ENCODE peak calls at places on chromosome 11, in four cellular contexts. One of them, this sample, is unnamed.

GRCh38 chr11:117868815-117869642 is 7.4 kb downstream of the FXYD6 start:
- DNase-seq in fibroblast of lung: no peak
- DNase-seq in adrenal gland: no peak
- DNase-seq in A549: no peak
- DNase-seq in this sample: no peak

GRCh38 chr11:35084817-35085424 is 54.0 kb upstream of the CD44 start:
- DNase-seq in fibroblast of lung: no peak
- DNase-seq in adrenal gland: no peak
- DNase-seq in A549: no peak
- DNase-seq in this sample: no peak

GRCh38 chr11:38163526-38163925 is 1565.5 kb upstream of the RAG2 start:
- DNase-seq in fibroblast of lung: no peak
- DNase-seq in adrenal gland: no peak
- DNase-seq in A549: no peak
- DNase-seq in this sample: no peak

GRCh38 chr11:96306933-96307747 is 35.9 kb downstream of the MAML2 start:
- DNase-seq in fibroblast of lung: peak; percentile 99
- DNase-seq in adrenal gland: peak; percentile 94
- DNase-seq in A549: peak; percentile 67
- DNase-seq in this sample: peak; percentile 97

GRCh38 chr11:31865606-31866300 is 54.6 kb upstream of the PAX6 start:
- DNase-seq in fibroblast of lung: no peak
- DNase-seq in adrenal gland: no peak
- DNase-seq in A549: no peak
- DNase-seq in this sample: no peak

GRCh38 chr11:34432822-34433221 is 5.9 kb upstream of the CAT start:
- DNase-seq in fibroblast of lung: no peak
- DNase-seq in adrenal gland: no peak
- DNase-seq in A549: no peak
- DNase-seq in this sample: no peak

GRCh38 chr11:46422588-46422987 is 31.0 kb upstream of the CHRM4 start:
- DNase-seq in fibroblast of lung: no peak
- DNase-seq in adrenal gland: no peak
- DNase-seq in A549: no peak
- DNase-seq in this sample: no peak

GRCh38 chr11:75465701-75466531 is 32.9 kb upstream of the KLHL35 start:
- DNase-seq in fibroblast of lung: peak; percentile 70
- DNase-seq in adrenal gland: no peak
- DNase-seq in A549: no peak
- DNase-seq in this sample: no peak

GRCh38 chr11:267491-267994 is 10.7 kb upstream of the NLRP6 start:
- DNase-seq in fibroblast of lung: no peak
- DNase-seq in adrenal gland: peak; percentile 49
- DNase-seq in A549: peak; percentile 35
- DNase-seq in this sample: no peak

GRCh38 chr11:120545813-120546212 is 34.3 kb downstream of the GRIK4 start:
- DNase-seq in fibroblast of lung: no peak
- DNase-seq in adrenal gland: no peak
- DNase-seq in A549: no peak
- DNase-seq in this sample: no peak

GRCh38 chr11:118886681-118887111 is 3.0 kb downstream of the CXCR5 start:
- DNase-seq in fibroblast of lung: no peak
- DNase-seq in adrenal gland: no peak
- DNase-seq in A549: no peak
- DNase-seq in this sample: no peak

GRCh38 chr11:65987336-65987735 is 14.6 kb downstream of the EIF1AD start:
- DNase-seq in fibroblast of lung: no peak
- DNase-seq in adrenal gland: no peak
- DNase-seq in A549: no peak
- DNase-seq in this sample: no peak

GRCh38 chr11:67409781-67410368 is 5.6 kb upstream of the CARNS1 start:
- DNase-seq in fibroblast of lung: no peak
- DNase-seq in adrenal gland: no peak
- DNase-seq in A549: no peak
- DNase-seq in this sample: no peak

GRCh38 chr11:32472226-32472625 is 36.9 kb upstream of the WT1 start:
- DNase-seq in fibroblast of lung: no peak
- DNase-seq in adrenal gland: no peak
- DNase-seq in A549: no peak
- DNase-seq in this sample: no peak

GRCh38 chr11:114284021-114284420 is 12.2 kb upstream of the NNMT start:
- DNase-seq in fibroblast of lung: no peak
- DNase-seq in adrenal gland: no peak
- DNase-seq in A549: no peak
- DNase-seq in this sample: no peak

GRCh38 chr11:92765965-92766371 is 203.5 kb upstream of the MTNR1B start:
- DNase-seq in fibroblast of lung: peak; percentile 56
- DNase-seq in adrenal gland: peak; percentile 41
- DNase-seq in A549: no peak
- DNase-seq in this sample: no peak

GRCh38 chr11:68941324-68942089 is 37.8 kb downstream of the IGHMBP2 start:
- DNase-seq in fibroblast of lung: no peak
- DNase-seq in adrenal gland: no peak
- DNase-seq in A549: no peak
- DNase-seq in this sample: no peak

GRCh38 chr11:69297225-69297925 is 3.4 kb downstream of the MYEOV start:
- DNase-seq in fibroblast of lung: peak; percentile 100
- DNase-seq in adrenal gland: peak; percentile 96
- DNase-seq in A549: peak; percentile 93
- DNase-seq in this sample: peak; percentile 97

GRCh38 chr11:126753990-126754389 is 246.6 kb downstream of the KIRREL3 start:
- DNase-seq in fibroblast of lung: no peak
- DNase-seq in adrenal gland: no peak
- DNase-seq in A549: no peak
- DNase-seq in this sample: no peak

GRCh38 chr11:83235825-83236224 is 42.3 kb downstream of the ANKRD42 start:
- DNase-seq in fibroblast of lung: peak; percentile 40
- DNase-seq in adrenal gland: no peak
- DNase-seq in A549: no peak
- DNase-seq in this sample: no peak

GRCh38 chr11:35337136-35337918 is 82.0 kb downstream of the SLC1A2 start:
- DNase-seq in fibroblast of lung: peak; percentile 99
- DNase-seq in adrenal gland: no peak
- DNase-seq in A549: peak; percentile 95
- DNase-seq in this sample: peak; percentile 97

GRCh38 chr11:96390403-96390830 is 604 bp downstream of the JRKL start:
- DNase-seq in fibroblast of lung: peak; percentile 39
- DNase-seq in adrenal gland: peak; percentile 14
- DNase-seq in A549: peak; percentile 7
- DNase-seq in this sample: no peak

GRCh38 chr11:109140857-109141515 is 281.0 kb upstream of the C11orf87 start:
- DNase-seq in fibroblast of lung: no peak
- DNase-seq in adrenal gland: no peak
- DNase-seq in A549: no peak
- DNase-seq in this sample: no peak

GRCh38 chr11:121932646-121933185 is 183.3 kb downstream of the BLID start:
- DNase-seq in fibroblast of lung: peak; percentile 32
- DNase-seq in adrenal gland: no peak
- DNase-seq in A549: no peak
- DNase-seq in this sample: no peak

GRCh38 chr11:8867856-8868705 is 42.9 kb upstream of the AKIP1 start:
- DNase-seq in fibroblast of lung: peak; percentile 68
- DNase-seq in adrenal gland: no peak
- DNase-seq in A549: no peak
- DNase-seq in this sample: no peak

GRCh38 chr11:67648140-67648795 is 2.3 kb downstream of the ACY3 start:
- DNase-seq in fibroblast of lung: no peak
- DNase-seq in adrenal gland: no peak
- DNase-seq in A549: peak; percentile 59
- DNase-seq in this sample: no peak

GRCh38 chr11:74493816-74494630 is 499 bp upstream of the LIPT2 start:
- DNase-seq in fibroblast of lung: no peak
- DNase-seq in adrenal gland: no peak
- DNase-seq in A549: no peak
- DNase-seq in this sample: peak; percentile 23

DNA sequence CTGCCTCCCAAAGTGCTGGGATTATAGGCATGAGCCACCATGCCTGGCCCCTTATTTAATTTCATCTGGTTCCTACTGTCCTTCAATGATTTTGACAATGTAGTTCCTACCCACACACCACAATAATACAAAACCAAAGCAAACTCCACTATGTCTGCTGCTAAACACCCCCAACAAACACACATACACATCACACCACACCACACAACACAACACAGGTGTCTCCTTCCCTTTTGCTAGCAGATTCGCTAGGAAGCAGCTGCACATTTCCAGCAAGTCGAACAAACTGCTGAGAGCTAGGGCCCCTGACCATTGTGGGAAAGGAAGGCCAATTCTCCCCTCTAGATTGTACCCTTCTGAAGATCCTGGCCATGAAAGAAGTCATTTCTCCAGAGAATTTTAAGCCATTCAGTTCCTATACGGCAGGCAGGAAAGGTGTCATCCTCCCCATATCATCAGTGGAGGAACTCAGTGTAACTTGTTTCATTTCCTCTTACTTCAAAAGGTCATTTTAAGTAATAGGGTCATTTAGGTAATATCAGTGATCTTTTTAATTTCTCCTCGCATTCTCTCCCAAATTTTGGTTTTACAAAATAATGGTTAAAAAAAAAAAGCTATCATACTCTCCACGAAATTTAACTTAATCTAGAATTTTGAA is 18.5 kb downstream of the NUMA1 start:
- DNase-seq in fibroblast of lung: no peak
- DNase-seq in adrenal gland: no peak
- DNase-seq in A549: no peak
- DNase-seq in this sample: no peak
- H3K4me3 ChIP-seq in fibroblast of lung: no peak overlapping the region
- H3K4me3 ChIP-seq in adrenal gland: no peak overlapping the region
- H3K4me3 ChIP-seq in A549: no peak overlapping the region
- H3K4me3 ChIP-seq in this sample: no peak overlapping the region

DNA sequence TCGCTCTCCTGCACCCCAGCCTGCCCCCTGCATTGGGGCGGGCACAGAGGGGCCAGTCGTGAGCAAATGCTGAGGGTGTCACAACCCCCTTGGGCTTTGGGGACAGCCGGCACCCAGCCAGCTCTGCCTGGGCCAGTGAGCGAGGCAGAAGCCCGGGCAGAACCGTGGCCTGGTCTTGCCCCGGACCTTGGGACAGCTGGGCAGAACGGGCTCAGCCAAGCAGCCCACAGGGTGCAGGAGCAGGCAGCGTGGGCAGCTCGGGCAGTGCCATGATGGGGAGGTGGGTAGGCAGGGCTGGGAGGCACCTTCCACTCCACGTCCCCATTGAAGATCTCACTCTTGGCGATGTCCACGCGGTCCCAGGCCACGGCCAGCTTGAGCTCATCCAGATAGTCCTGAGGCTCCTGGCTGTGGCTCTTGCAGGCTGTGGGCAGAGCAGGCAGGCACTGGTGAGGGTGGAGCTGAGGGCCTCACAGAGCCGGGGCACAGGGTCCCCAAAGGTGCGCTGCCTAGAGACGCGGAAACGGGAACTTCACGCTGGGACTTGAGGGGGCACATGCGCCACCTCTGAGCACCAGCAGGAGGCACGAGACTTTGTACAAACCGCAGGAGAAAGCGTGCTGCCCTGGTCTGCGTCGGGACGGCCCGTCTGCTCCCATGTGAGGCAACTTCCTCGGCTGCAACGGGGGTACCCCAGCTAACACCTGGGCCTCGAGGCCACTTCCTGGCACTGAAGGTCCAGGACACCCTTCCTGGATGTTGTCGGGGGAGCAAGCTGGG is 15.2 kb downstream of the TSSC4 start:
- DNase-seq in fibroblast of lung: no peak
- DNase-seq in adrenal gland: no peak
- DNase-seq in A549: no peak
- DNase-seq in this sample: no peak
- TF ChIP-seq CTCF in fibroblast of lung: no peak
- TF ChIP-seq CTCF in adrenal gland: no peak
- TF ChIP-seq CTCF in A549: no peak
- TF ChIP-seq CTCF in this sample: no peak

GRCh38 chr11:128235446-128235845 is 351.9 kb downstream of the ETS1 start:
- DNase-seq in fibroblast of lung: peak; percentile 39
- DNase-seq in adrenal gland: no peak
- DNase-seq in A549: no peak
- DNase-seq in this sample: no peak
- H3K4me3 ChIP-seq in fibroblast of lung: no peak overlapping the region
- H3K4me3 ChIP-seq in adrenal gland: no peak overlapping the region
- H3K4me3 ChIP-seq in A549: no peak overlapping the region
- H3K4me3 ChIP-seq in this sample: no peak overlapping the region

GRCh38 chr11:44308923-44309482 is 936 bp downstream of the ALX4 start:
- DNase-seq in fibroblast of lung: peak; percentile 9
- DNase-seq in adrenal gland: no peak
- DNase-seq in A549: no peak
- DNase-seq in this sample: no peak
- TF ChIP-seq CTCF in fibroblast of lung: no peak
- TF ChIP-seq CTCF in adrenal gland: no peak
- TF ChIP-seq CTCF in A549: no peak
- TF ChIP-seq CTCF in this sample: no peak

DNA sequence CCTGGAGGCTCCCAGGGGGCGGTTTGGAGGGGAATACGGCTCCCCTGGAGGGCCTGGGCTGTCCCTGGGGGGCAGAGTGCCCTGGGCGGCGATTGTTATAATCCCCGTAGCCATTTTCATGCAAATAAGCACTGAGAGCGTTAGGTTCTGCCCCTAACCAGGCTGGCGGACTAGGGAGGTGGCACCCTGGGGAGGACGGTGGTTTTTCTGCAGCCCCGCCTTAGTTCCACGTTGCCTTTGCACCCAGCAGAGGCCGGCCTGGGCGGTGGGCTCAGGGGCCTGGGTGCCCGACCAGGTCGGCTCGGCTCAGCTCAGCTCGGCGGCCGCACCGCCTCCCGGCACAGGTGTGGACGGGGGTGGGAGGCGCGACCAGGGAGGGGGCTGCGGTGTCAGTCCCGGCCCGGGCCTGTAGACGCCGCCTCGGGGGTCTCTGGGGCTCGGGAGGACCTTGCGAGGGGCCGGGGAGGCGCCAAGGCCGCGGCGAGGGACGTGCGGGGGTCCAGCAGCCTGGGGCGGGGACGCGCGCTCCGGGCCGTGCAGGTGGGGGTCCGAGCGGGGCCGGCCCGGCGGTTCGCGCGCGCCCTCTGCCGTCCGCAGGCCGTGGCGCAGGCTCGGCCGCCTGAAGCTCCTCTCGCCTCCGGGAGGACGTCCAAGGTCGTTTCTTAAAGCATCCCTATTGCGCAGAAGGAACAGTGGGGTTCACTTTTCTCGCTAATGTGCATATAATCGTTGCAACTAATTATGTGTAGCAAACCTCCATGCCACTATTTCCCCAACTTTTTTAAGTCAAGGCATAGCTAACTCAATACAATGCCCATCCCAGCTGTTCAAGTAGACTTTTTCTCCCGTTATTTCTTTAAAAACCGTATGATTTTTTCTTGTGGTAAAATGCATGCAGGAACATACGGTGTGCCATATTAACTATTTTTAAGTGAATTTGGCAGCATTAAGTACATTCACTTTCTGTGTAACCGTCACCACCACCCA is 2.5 kb upstream of the DUSP8 start:
- DNase-seq in fibroblast of lung: peak; percentile 16
- DNase-seq in adrenal gland: peak; percentile 50
- DNase-seq in A549: peak; percentile 68
- DNase-seq in this sample: no peak
- H3K4me3 ChIP-seq in fibroblast of lung: no peak overlapping the region
- H3K4me3 ChIP-seq in adrenal gland: no peak overlapping the region
- H3K4me3 ChIP-seq in A549: peak overlapping the region; percentile 74
- H3K4me3 ChIP-seq in this sample: no peak overlapping the region

This sample was measured in AG09309.